ENCODE peak calls at places on chromosomes 12 and 14, in eight cellular contexts. B is HepG2, X is MCF 10A, W is HL-60, M is AG09309, R is A549, P is heart left ventricle, O is Panc1. Z is an unnamed sample.

GRCh38 chr12:22160396-22161003 is 114.5 kb downstream of the CMAS start:
- DNase-seq in W (no peak), P (no peak), B (no peak), X (no peak), M (no peak), O (no peak), R (no peak), Z (no peak)

GRCh38 chr12:53004582-53004981 is 1.7 kb upstream of the EIF4B start:
- DNase-seq in W (peak), O (no peak), P (no peak), X (no peak), B (no peak), R (no peak), M (no peak), Z (no peak)

GRCh38 chr12:95674088-95674595 is 116.4 kb downstream of the NTN4 start:
- DNase-seq in W (no peak), X (no peak), M (no peak), O (no peak), P (no peak), B (no peak), R (no peak), Z (no peak)

GRCh38 chr12:52980773-52981423 is 25.4 kb upstream of the EIF4B start:
- DNase-seq in M (peak), R (peak), X (peak), B (peak), P (peak), O (peak), W (peak), Z (peak)

GRCh38 chr14:65255029-65255545 is 152.8 kb upstream of the MAX start:
- DNase-seq in W (no peak), X (peak), B (peak), R (peak), O (peak), M (no peak), P (no peak), Z (no peak)

GRCh38 chr14:69887740-69888657 is 8.8 kb downstream of the SMOC1 start:
- DNase-seq in B (peak), P (no peak), R (no peak), W (no peak), X (peak), M (no peak), O (no peak), Z (no peak)

GRCh38 chr12:40451661-40452060 is 226.9 kb downstream of the LRRK2 start:
- DNase-seq in X (no peak), B (no peak), M (no peak), W (no peak), P (no peak), R (no peak), O (no peak), Z (no peak)

GRCh38 chr12:114636723-114637480 is 47.1 kb downstream of the TBX3 start:
- DNase-seq in O (no peak), W (no peak), R (peak), M (no peak), P (no peak), X (peak), B (no peak), Z (no peak)

GRCh38 chr12:26327975-26328635 is 132.7 kb downstream of the SSPN start:
- DNase-seq in W (peak), O (no peak), X (no peak), R (no peak), P (no peak), B (no peak), M (no peak), Z (no peak)

GRCh38 chr12:115070313-115070712 is 386.3 kb upstream of the TBX3 start:
- DNase-seq in B (no peak), M (no peak), O (no peak), X (peak), W (no peak), P (no peak), R (no peak), Z (no peak)

GRCh38 chr12:26034371-26035142 is 76.1 kb downstream of the RASSF8 start:
- DNase-seq in W (no peak), O (no peak), R (no peak), X (no peak), P (no peak), M (peak), B (no peak), Z (no peak)

GRCh38 chr12:109920266-109920780 is 20.2 kb downstream of the TCHP start:
- DNase-seq in W (no peak), B (no peak), O (no peak), R (no peak), P (no peak), X (no peak), M (no peak), Z (no peak)

GRCh38 chr14:92503756-92504491 is 9.7 kb upstream of the RIN3 start:
- DNase-seq in B (peak), P (no peak), O (peak), X (peak), W (no peak), R (peak), M (no peak), Z (no peak)

GRCh38 chr14:101254805-101255764 is 306.2 kb upstream of the DIO3 start:
- DNase-seq in B (no peak), M (no peak), O (no peak), R (no peak), W (no peak), P (no peak), X (peak), Z (no peak)

GRCh38 chr14:63940387-63940786 is 87.6 kb downstream of the SYNE2 start:
- DNase-seq in B (no peak), P (no peak), O (no peak), R (no peak), X (no peak), W (no peak), M (no peak), Z (no peak)

GRCh38 chr12:76014007-76014406 is 17.6 kb downstream of the PHLDA1 start:
- DNase-seq in X (no peak), B (no peak), W (no peak), R (no peak), O (no peak), M (no peak), P (no peak), Z (no peak)

GRCh38 chr12:16581416-16581815 is 24.5 kb downstream of the LMO3 start:
- DNase-seq in P (no peak), W (no peak), X (no peak), R (no peak), O (no peak), B (peak), M (no peak), Z (no peak)

GRCh38 chr12:130872179-130873096 is 572 bp downstream of the RAN start:
- DNase-seq in B (no peak), M (no peak), P (peak), R (peak), W (no peak), O (no peak), X (no peak), Z (peak)

GRCh38 chr12:82174383-82174782 is 183.8 kb downstream of the CCDC59 start:
- DNase-seq in B (no peak), P (no peak), W (no peak), O (no peak), R (no peak), X (no peak), M (no peak), Z (no peak)

DNA sequence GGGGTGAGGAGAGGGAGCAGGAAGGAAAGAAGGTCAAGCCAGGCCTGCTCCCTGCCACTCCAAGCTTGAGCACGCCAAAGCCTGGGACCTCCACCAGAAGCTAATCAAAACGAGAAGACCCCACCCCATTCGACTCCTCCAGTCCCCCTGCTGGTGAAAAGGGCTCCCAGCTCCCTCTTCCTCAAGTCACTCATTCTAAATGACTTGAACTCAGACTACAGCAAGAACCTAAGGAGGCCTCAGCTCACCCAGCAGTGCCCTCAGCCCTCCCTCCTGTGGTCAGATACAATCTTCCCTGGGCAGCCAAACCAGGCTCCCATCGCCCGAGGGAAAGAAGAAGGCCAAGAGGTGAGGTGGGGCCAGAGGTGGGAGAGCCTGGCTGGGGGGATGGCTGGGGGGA is 17.4 kb downstream of the HDAC7 start:
- DNase-seq in B (no peak), M (no peak), P (peak), R (no peak), X (no peak), W (no peak), O (no peak), Z (no peak)
- TF ChIP-seq CTCF in B (no peak), M (peak), P (peak), R (no peak), X (peak), W (peak), O (no peak), Z (peak)

GRCh38 chr14:99525699-99526080 is 44.5 kb downstream of the CCNK start:
- DNase-seq in X (no peak), P (no peak), R (no peak), B (no peak), M (no peak), O (no peak), W (no peak), Z (no peak)

GRCh38 chr14:99523661-99524050 is 42.4 kb downstream of the CCNK start:
- DNase-seq in O (no peak), B (no peak), M (no peak), W (no peak), P (no peak), X (no peak), R (no peak), Z (no peak)

GRCh38 chr14:99524091-99524661 is 43.0 kb downstream of the CCNK start:
- DNase-seq in X (no peak), M (no peak), R (no peak), O (no peak), B (no peak), P (peak), W (no peak), Z (no peak)

GRCh38 chr14:99522934-99523660 is 41.9 kb downstream of the CCNK start:
- DNase-seq in O (no peak), R (no peak), M (no peak), P (peak), B (no peak), W (no peak), X (no peak), Z (no peak)

GRCh38 chr14:99524804-99525698 is 43.8 kb downstream of the CCNK start:
- DNase-seq in R (peak), W (no peak), O (no peak), B (no peak), M (no peak), X (peak), P (peak), Z (no peak)
- TF ChIP-seq CTCF in R (peak), W (no peak), O (peak), B (peak), M (peak), X (peak), P (no peak), Z (no peak)

GRCh38 chr12:28239918-28240317 is 49.7 kb downstream of the CCDC91 start:
- DNase-seq in P (no peak), B (no peak), M (no peak), W (no peak), O (no peak), R (no peak), X (no peak), Z (no peak)

GRCh38 chr12:28235017-28235416 is 44.8 kb downstream of the CCDC91 start:
- DNase-seq in P (no peak), X (no peak), W (no peak), B (no peak), R (no peak), O (no peak), M (no peak), Z (no peak)

GRCh38 chr12:28240853-28241252 is 50.6 kb downstream of the CCDC91 start:
- DNase-seq in B (no peak), M (no peak), R (no peak), X (no peak), O (no peak), W (no peak), P (no peak), Z (no peak)

GRCh38 chr12:28235985-28236384 is 45.7 kb downstream of the CCDC91 start:
- DNase-seq in O (no peak), P (no peak), M (no peak), W (no peak), R (no peak), X (no peak), B (no peak), Z (no peak)

DNA sequence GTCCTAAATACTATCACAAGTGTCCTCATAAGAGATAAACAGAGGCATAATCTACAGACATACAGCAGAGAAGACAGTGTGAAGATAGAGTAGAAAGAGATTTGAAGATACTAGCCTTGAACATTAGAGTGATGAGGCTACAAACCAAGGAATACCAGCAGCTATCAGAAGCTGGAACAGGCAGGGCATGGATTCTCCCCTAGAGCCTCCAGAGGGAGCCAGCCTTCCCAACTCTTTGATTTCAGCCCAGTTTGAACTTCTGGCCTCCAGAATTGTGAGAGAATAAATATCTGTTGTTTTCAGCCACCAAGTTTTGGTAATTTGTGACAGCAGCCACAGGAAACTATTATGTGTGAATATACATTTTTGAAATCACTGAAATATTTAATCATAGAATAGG is 47.2 kb downstream of the CCDC91 start:
- DNase-seq in O (no peak), W (no peak), M (no peak), B (peak), P (no peak), R (no peak), X (peak), Z (no peak)
- TF ChIP-seq CTCF in O (peak), W (no peak), M (peak), B (peak), P (no peak), R (no peak), X (no peak), Z (no peak)

GRCh38 chr14:66745078-66745477 is 237.1 kb downstream of the GPHN start:
- DNase-seq in W (no peak), X (no peak), O (no peak), P (no peak), M (no peak), B (no peak), R (no peak), Z (no peak)

GRCh38 chr14:66752109-66752508 is 244.2 kb downstream of the GPHN start:
- DNase-seq in R (no peak), M (no peak), W (no peak), O (no peak), B (no peak), X (no peak), P (no peak), Z (no peak)

DNA sequence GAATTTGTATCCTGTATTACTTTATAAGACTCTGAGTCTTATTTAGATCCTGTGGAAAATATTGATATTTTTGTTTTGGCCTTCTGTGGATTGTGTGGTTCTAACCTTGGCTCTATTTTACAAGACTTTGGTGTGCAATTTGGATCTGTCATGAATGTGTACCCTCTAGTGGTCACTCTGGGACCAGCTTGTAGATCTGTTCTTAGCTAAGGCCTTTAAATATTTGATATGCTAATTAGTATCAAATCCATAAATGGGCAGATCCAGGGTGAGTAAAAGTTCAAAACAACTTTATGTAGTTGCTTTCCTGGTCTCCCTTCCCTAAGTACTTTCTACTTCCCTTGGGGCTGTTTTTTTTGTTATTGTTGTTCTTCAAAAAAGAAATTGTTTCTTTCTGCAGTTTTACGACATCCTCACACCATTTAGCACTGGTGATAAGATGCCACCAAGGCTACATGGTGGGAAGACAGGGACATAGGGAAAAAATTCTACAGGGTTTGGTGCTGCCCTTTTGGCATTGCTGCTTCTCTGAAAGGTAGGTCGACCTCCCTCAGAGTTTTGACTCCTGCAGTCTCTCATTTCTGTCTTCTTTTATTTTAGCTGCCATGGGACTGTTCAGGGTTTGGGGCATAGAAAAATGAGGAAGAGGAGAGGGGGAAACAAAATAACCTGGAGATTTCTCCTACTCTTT is 238.5 kb downstream of the GPHN start:
- DNase-seq in B (peak), O (peak), P (no peak), W (no peak), M (peak), X (peak), R (peak), Z (no peak)
- TF ChIP-seq CTCF in B (no peak), O (peak), P (peak), W (no peak), M (peak), X (peak), R (peak), Z (peak)

GRCh38 chr12:14167005-14167628 is 185.7 kb upstream of the GRIN2B start:
- DNase-seq in R (peak), O (peak), P (no peak), M (peak), W (peak), X (peak), B (peak), Z (no peak)

GRCh38 chr12:14164266-14164665 is 182.9 kb upstream of the GRIN2B start:
- DNase-seq in X (no peak), O (no peak), R (no peak), P (no peak), W (no peak), M (no peak), B (no peak), Z (no peak)
- TF ChIP-seq CTCF in X (no peak), O (no peak), R (no peak), P (no peak), W (no peak), M (no peak), B (no peak), Z (no peak)

DNA sequence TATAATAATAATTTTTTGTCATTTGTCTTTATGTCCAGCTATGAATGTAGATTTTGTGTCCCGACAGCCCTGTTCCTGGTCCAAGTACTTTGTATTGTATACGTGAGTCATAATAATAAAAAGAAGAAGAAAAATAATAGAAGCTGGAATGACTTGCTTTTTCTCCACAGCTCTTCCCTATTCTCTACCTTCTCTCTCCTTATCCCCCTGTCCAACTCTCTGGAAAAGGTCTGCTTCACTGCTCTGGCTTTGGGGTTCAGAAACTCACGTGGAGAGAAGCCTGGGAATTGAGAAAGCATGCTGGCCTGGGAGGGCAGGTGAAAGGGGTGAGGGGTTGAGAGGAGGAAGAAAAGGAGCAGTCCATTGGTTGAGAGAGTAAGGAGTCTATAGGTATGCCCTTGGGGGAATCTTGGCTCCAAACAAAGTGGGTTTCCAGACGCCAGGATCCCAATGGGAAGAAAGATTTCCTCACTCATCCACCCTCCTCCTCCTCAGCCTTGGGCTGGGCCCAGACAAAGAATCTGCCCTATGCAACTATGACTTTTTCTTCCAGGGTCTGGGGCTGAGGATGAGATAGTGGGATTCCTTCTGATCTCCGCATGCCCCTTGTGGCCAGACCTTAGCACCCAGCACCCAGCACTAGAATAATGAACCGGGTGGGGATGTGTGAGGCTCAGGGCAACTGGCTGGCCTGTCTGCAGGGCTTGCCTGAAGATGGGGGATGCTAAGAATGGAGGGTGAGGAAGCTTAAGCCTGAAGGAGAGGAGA is 4.0 kb downstream of the HOXC8 start:
- DNase-seq in P (no peak), O (no peak), X (no peak), M (no peak), B (no peak), R (peak), W (no peak), Z (no peak)
- TF ChIP-seq CTCF in P (no peak), O (peak), X (no peak), M (no peak), B (no peak), R (no peak), W (no peak), Z (no peak)

GRCh38 chr12:7667025-7667575 is 1.4 kb upstream of the APOBEC1 start:
- DNase-seq in P (no peak), W (no peak), B (peak), R (peak), M (no peak), O (no peak), X (peak), Z (no peak)
- TF ChIP-seq CTCF in P (no peak), W (no peak), B (peak), R (no peak), M (peak), O (peak), X (no peak), Z (peak)

DNA sequence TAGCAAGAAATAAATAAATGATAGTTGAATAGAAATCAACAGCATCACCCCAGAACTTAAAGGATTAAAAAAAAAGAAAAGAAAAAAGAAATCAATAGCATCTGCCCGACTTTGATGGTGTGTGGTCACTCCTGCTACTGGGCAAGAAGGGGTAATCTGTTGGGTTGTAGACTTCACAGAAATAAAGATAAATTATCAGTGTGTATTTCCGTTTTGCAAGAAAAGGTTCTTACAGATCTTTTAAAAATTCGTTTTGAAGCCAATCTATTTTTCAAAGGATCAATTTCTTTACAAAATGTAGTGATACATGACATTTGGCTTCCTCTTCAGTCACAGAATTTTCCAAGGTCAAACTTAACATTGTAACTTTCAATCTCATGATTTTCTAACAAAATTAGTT is 448.9 kb upstream of the FAR2 start:
- DNase-seq in W (no peak), B (no peak), M (no peak), O (no peak), X (no peak), P (no peak), R (no peak), Z (no peak)
- TF ChIP-seq CTCF in W (no peak), B (no peak), M (no peak), O (no peak), X (no peak), P (no peak), R (no peak), Z (no peak)

Z was measured in mesothelial cell of epicardium.